ENCODE peak calls at places on chromosomes 11 and 22, in four cellular contexts. C is Panc1, B is HepG2, H is K562. A is an unnamed sample.

GRCh38 chr11:8219257-8220021 is 44.2 kb downstream of the LMO1 start:
- DNase-seq in C (peak), B (peak), H (peak), A (peak)

GRCh38 chr11:37533830-37534229 is 935.8 kb upstream of the RAG2 start:
- DNase-seq in C (no peak), B (no peak), H (no peak), A (no peak)

GRCh38 chr22:23744001-23744400 is 6.9 kb downstream of the ZNF70 start:
- DNase-seq in C (no peak), B (no peak), H (no peak), A (no peak)

GRCh38 chr11:64804346-64805210 is 1.6 kb upstream of the MAP4K2 start:
- DNase-seq in C (no peak), B (no peak), H (no peak), A (no peak)

GRCh38 chr11:126595560-126595959 is 240.1 kb downstream of the ST3GAL4 start:
- DNase-seq in C (no peak), B (no peak), H (no peak), A (no peak)

GRCh38 chr22:44410396-44411056 is 87.5 kb downstream of the RTL6 start:
- DNase-seq in C (no peak), B (no peak), H (no peak), A (no peak)

GRCh38 chr11:81373986-81374385 is 1359.7 kb downstream of the FAM181B start:
- DNase-seq in C (no peak), B (no peak), H (no peak), A (no peak)

GRCh38 chr22:32686354-32686753 is 115.2 kb upstream of the TIMP3 start:
- DNase-seq in C (no peak), B (no peak), H (no peak), A (no peak)

GRCh38 chr22:37018815-37019308 is 385 bp downstream of the TST start:
- DNase-seq in C (no peak), B (peak), H (no peak), A (no peak)

GRCh38 chr11:116955548-116955947 is 118.1 kb upstream of the APOA1 start:
- DNase-seq in C (no peak), B (no peak), H (no peak), A (no peak)

GRCh38 chr11:11584446-11584810 is 37.4 kb downstream of the GALNT18 start:
- DNase-seq in C (peak), B (no peak), H (no peak), A (peak)

GRCh38 chr22:37638351-37639069 is 959 bp upstream of the SH3BP1 start:
- DNase-seq in C (no peak), B (peak), H (no peak), A (no peak)

GRCh38 chr11:126188332-126189108 is 22.9 kb downstream of the RPUSD4 start:
- DNase-seq in C (no peak), B (no peak), H (no peak), A (no peak)

GRCh38 chr22:28381427-28382167 is 298.0 kb downstream of the TTC28 start:
- DNase-seq in C (no peak), B (no peak), H (no peak), A (no peak)

DNA sequence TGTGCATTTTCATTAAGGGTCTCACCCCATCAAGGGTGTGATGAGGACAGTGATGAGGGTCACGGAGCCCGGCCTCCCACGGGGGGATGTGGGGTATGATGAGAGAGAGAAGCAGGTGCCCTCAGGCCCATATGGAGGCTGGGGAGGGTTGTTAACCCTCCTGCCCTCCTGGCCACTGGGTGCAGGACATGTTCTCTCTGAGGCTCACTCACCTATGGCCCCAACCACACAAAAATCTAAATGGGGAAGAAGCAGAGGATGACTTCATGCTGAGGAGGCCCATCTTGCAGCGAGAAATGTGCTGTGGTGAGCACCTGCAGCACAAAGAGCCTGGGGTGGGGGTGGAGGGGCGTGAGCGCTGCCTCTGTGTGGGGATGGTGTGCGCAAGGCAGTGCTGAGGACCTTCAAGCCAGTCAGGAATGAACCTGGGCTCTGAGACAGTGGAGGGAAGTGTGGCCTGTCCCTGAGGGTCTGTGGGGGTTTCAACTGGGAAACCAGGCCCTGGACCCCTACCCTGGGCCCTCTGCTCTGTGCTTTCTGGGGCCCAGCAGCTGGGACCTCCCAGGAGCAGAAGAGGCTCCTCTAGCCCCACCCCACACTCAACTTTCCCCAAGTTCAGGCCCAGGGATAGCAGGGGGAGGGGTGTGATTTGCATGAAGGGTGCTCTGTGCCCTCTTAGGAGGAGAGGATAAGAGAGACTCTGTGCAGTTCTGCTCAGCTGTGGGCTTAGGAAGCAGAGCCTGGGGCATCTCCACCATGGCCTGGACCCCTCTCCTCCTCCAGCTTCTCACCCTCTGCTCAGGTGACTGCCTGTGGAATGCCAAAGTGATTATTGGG is 43.0 kb upstream of the TOP3B start:
- DNase-seq in C (no peak), B (no peak), H (peak), A (no peak)
- TF ChIP-seq TCF7L2 in C (no peak), B (no peak), H (no peak), A (no peak)

DNA sequence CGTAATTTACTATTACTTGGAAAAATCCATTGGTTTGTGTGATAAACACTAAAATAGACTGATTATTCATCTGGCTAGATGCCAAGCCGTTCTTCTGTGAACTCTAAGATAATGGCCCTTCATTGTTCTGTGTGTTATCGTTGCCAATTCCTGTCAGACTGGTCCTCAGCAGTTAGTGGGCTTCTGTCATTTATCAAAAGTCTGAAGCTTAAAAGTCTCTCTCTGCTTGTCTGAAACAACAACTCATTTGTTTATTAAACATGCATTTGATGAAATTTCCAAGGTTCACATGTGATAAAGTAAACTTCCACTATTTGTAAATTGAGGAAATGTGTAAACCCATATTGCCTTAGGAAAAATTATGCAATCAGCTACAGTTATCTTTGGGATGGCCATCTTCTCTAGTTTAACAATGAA is 21.1 kb upstream of the RDX start:
- DNase-seq in C (no peak), B (no peak), H (peak), A (no peak)
- TF ChIP-seq TCF7L2 in C (no peak), B (no peak), H (no peak), A (no peak)

GRCh38 chr11:109735139-109735538 is 313.1 kb downstream of the C11orf87 start:
- DNase-seq in C (no peak), B (no peak), H (no peak), A (no peak)

GRCh38 chr11:109734602-109735001 is 312.6 kb downstream of the C11orf87 start:
- DNase-seq in C (no peak), B (no peak), H (no peak), A (no peak)

GRCh38 chr11:109739374-109739773 is 317.4 kb downstream of the C11orf87 start:
- DNase-seq in C (no peak), B (no peak), H (no peak), A (no peak)
- TF ChIP-seq TCF7L2 in C (no peak), B (no peak), H (no peak), A (no peak)

GRCh38 chr11:73296501-73297230 is 11.4 kb upstream of the ARHGEF17 start:
- DNase-seq in C (no peak), B (no peak), H (no peak), A (no peak)
- TF ChIP-seq TCF7L2 in C (no peak), B (no peak), H (no peak), A (no peak)

DNA sequence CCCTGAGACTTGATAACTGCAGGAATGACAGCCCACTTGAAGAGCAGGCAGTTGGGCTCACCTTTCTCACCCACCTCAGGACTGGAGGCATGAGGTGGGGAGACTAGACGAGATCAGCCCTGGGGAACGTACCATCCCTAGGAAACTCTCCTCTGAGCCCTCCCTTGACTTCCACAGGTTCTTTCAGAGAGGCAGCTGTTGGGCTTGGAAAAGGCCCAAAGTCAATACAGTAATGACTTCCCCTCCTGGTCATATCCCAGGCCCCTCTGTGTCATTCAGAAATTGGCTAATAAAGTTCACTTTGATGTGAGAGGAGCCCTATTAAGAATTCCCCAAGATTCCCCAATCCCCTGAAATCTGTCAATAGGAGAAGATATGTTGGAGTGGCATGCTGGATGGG is 5.8 kb upstream of the NECTIN1 start:
- DNase-seq in C (no peak), B (no peak), H (no peak), A (no peak)
- TF ChIP-seq TCF7L2 in C (no peak), B (no peak), H (no peak), A (no peak)

GRCh38 chr11:18778468-18778867 is 13.1 kb downstream of the PTPN5 start:
- DNase-seq in C (no peak), B (no peak), H (no peak), A (no peak)

GRCh38 chr11:18776324-18776723 is 15.3 kb downstream of the PTPN5 start:
- DNase-seq in C (no peak), B (no peak), H (no peak), A (no peak)

GRCh38 chr11:18780896-18781295 is 10.7 kb downstream of the PTPN5 start:
- DNase-seq in C (no peak), B (no peak), H (no peak), A (no peak)

GRCh38 chr11:18775492-18776292 is 15.9 kb downstream of the PTPN5 start:
- DNase-seq in C (peak), B (peak), H (peak), A (peak)

DNA sequence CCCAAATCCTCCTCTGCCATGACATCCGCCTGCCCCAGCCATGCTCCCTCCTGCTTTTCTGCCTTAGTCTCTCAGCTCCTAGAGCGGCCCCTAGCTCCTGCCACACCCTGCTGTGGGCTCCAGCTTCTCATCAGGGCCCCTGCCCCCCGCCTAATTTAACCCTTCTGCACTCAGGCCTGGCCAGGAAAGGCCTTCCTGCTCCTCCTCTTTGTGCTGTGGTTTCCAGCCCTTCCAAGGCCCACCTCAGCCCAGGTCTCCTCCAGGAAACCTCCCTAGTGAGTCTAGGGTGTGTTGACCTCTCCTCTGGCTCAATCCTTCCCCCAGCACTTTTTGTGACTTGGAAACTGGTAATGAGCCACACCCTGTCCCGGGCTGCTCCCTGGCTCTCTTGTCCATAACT is 11.3 kb downstream of the PTPN5 start:
- DNase-seq in C (no peak), B (no peak), H (no peak), A (no peak)
- TF ChIP-seq TCF7L2 in C (no peak), B (no peak), H (no peak), A (no peak)

DNA sequence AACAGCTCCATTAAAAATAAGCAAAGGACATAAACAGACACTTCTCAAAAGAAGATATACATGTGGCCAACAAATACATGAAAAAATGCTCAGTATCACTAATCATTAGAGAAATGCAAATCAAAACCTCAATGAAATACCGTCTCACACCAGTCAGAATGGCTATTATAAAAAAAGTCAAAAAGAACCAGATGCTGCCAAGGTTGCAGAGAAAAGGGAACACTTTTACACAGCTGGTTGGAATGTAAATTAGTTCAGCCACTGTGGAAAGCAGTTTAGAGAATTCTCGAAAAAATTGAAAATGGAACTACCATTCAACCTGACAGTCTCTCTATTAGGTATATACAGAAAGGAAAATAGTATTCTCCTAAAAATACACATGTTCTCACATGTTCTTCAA is 102.4 kb upstream of the FIBIN start:
- DNase-seq in C (no peak), B (no peak), H (no peak), A (no peak)
- TF ChIP-seq TCF7L2 in C (no peak), B (no peak), H (no peak), A (no peak)

GRCh38 chr11:35964846-35965245 is 21.0 kb downstream of the LDLRAD3 start:
- DNase-seq in C (no peak), B (no peak), H (no peak), A (no peak)

GRCh38 chr11:35962373-35963138 is 18.7 kb downstream of the LDLRAD3 start:
- DNase-seq in C (no peak), B (no peak), H (no peak), A (no peak)

GRCh38 chr11:35968386-35969088 is 24.7 kb downstream of the LDLRAD3 start:
- DNase-seq in C (no peak), B (no peak), H (no peak), A (no peak)

GRCh38 chr11:35967042-35967441 is 23.2 kb downstream of the LDLRAD3 start:
- DNase-seq in C (no peak), B (no peak), H (no peak), A (no peak)

GRCh38 chr11:35963911-35964310 is 20.0 kb downstream of the LDLRAD3 start:
- DNase-seq in C (no peak), B (no peak), H (no peak), A (no peak)
- TF ChIP-seq TCF7L2 in C (no peak), B (no peak), H (no peak), A (no peak)

GRCh38 chr11:120344302-120345004 is 8.2 kb downstream of the ARHGEF12 start:
- DNase-seq in C (no peak), B (no peak), H (peak), A (peak)
- TF ChIP-seq TCF7L2 in C (no peak), B (no peak), H (no peak), A (no peak)

A was measured in HCT116.